ENCODE peak calls at places on chromosomes 2 and 18, in seven cellular contexts. One of them, this sample, is unnamed.

GRCh38 chr2:173117678-173118077 is 42.0 kb downstream of the MAP3K20 start:
- DNase-seq in AG04449: no peak
- DNase-seq in NCI-H1105 treated with DMSO at 0.1 percent for 48 hours: no peak
- DNase-seq in putamen: no peak
- DNase-seq in psoas muscle: no peak
- DNase-seq in NCI-H1092: no peak
- DNase-seq in RKO: no peak
- DNase-seq in this sample: no peak

GRCh38 chr2:14427982-14428567 is 204.4 kb upstream of the LRATD1 start:
- DNase-seq in NCI-H1105 treated with DMSO at 0.1 percent for 48 hours: no peak
- DNase-seq in psoas muscle: no peak
- DNase-seq in AG04449: peak
- DNase-seq in NCI-H1092: no peak
- DNase-seq in RKO: no peak
- DNase-seq in putamen: no peak
- DNase-seq in this sample: no peak

GRCh38 chr2:41927581-41928260 is 120.1 kb upstream of the PKDCC start:
- DNase-seq in AG04449: no peak
- DNase-seq in putamen: no peak
- DNase-seq in RKO: no peak
- DNase-seq in NCI-H1092: no peak
- DNase-seq in psoas muscle: no peak
- DNase-seq in NCI-H1105 treated with DMSO at 0.1 percent for 48 hours: no peak
- DNase-seq in this sample: no peak

GRCh38 chr2:241373449-241373848 is 17.4 kb downstream of the FARP2 start:
- DNase-seq in putamen: no peak
- DNase-seq in AG04449: no peak
- DNase-seq in NCI-H1105 treated with DMSO at 0.1 percent for 48 hours: no peak
- DNase-seq in NCI-H1092: peak
- DNase-seq in RKO: no peak
- DNase-seq in psoas muscle: no peak
- DNase-seq in this sample: peak

GRCh38 chr2:19140463-19141208 is 217.8 kb downstream of the OSR1 start:
- DNase-seq in putamen: no peak
- DNase-seq in NCI-H1092: no peak
- DNase-seq in psoas muscle: no peak
- DNase-seq in RKO: no peak
- DNase-seq in NCI-H1105 treated with DMSO at 0.1 percent for 48 hours: no peak
- DNase-seq in AG04449: peak
- DNase-seq in this sample: no peak

GRCh38 chr18:57640749-57641148 is 19.1 kb upstream of the NARS1 start:
- DNase-seq in RKO: no peak
- DNase-seq in putamen: no peak
- DNase-seq in AG04449: no peak
- DNase-seq in NCI-H1092: no peak
- DNase-seq in psoas muscle: no peak
- DNase-seq in NCI-H1105 treated with DMSO at 0.1 percent for 48 hours: no peak
- DNase-seq in this sample: no peak

GRCh38 chr2:64522843-64523428 is 1.2 kb upstream of the AFTPH start:
- DNase-seq in psoas muscle: peak
- DNase-seq in RKO: peak
- DNase-seq in putamen: peak
- DNase-seq in NCI-H1105 treated with DMSO at 0.1 percent for 48 hours: peak
- DNase-seq in AG04449: peak
- DNase-seq in NCI-H1092: peak
- DNase-seq in this sample: peak

GRCh38 chr18:49495480-49495879 is 8.4 kb upstream of the C18orf32 start:
- DNase-seq in NCI-H1092: no peak
- DNase-seq in NCI-H1105 treated with DMSO at 0.1 percent for 48 hours: no peak
- DNase-seq in RKO: no peak
- DNase-seq in AG04449: no peak
- DNase-seq in putamen: no peak
- DNase-seq in psoas muscle: no peak
- DNase-seq in this sample: no peak

GRCh38 chr18:9643549-9643948 is 29.2 kb upstream of the PPP4R1 start:
- DNase-seq in NCI-H1105 treated with DMSO at 0.1 percent for 48 hours: no peak
- DNase-seq in RKO: peak
- DNase-seq in NCI-H1092: no peak
- DNase-seq in psoas muscle: no peak
- DNase-seq in AG04449: peak
- DNase-seq in putamen: no peak
- DNase-seq in this sample: no peak

GRCh38 chr2:231162036-231162345 is 36.4 kb upstream of the ARMC9 start:
- DNase-seq in NCI-H1092: no peak
- DNase-seq in NCI-H1105 treated with DMSO at 0.1 percent for 48 hours: no peak
- DNase-seq in RKO: peak
- DNase-seq in AG04449: peak
- DNase-seq in psoas muscle: no peak
- DNase-seq in putamen: no peak
- DNase-seq in this sample: no peak

GRCh38 chr2:121722479-121722878 is 14.2 kb downstream of the NIFK start:
- DNase-seq in AG04449: peak
- DNase-seq in psoas muscle: no peak
- DNase-seq in RKO: peak
- DNase-seq in NCI-H1092: no peak
- DNase-seq in putamen: no peak
- DNase-seq in NCI-H1105 treated with DMSO at 0.1 percent for 48 hours: no peak
- DNase-seq in this sample: no peak

GRCh38 chr2:26396734-26397298 is 4.9 kb upstream of the DRC1 start:
- DNase-seq in putamen: no peak
- DNase-seq in RKO: no peak
- DNase-seq in AG04449: no peak
- DNase-seq in NCI-H1105 treated with DMSO at 0.1 percent for 48 hours: no peak
- DNase-seq in psoas muscle: no peak
- DNase-seq in NCI-H1092: no peak
- DNase-seq in this sample: no peak